ENCODE peak calls at places on chromosomes 12 and 14, in four cellular contexts. One of them, this sample, is unnamed.
A peak's percentile ranks its signal among the peaks of the same experiment; 100 is the strongest.

GRCh38 chr12:53499261-53500118 is at the start of gene MAP3K12:
- DNase-seq in HepG2: no peak
- DNase-seq in H1: no peak
- DNase-seq in A549: peak; percentile 72
- DNase-seq in this sample: peak; percentile 50

GRCh38 chr14:31363331-31364073 is 56.8 kb downstream of the HEATR5A start:
- DNase-seq in A549: no peak
- DNase-seq in H1: no peak
- DNase-seq in HepG2: no peak
- DNase-seq in this sample: no peak

GRCh38 chr12:121915841-121916321 is 2.5 kb upstream of the CFAP251 start:
- DNase-seq in HepG2: no peak
- DNase-seq in A549: no peak
- DNase-seq in H1: no peak
- DNase-seq in this sample: no peak

GRCh38 chr12:97940629-97941028 is 478.0 kb downstream of the RMST start:
- DNase-seq in A549: no peak
- DNase-seq in H1: no peak
- DNase-seq in HepG2: no peak
- DNase-seq in this sample: no peak

GRCh38 chr12:71693126-71693525 is 7.2 kb downstream of the TMEM19 start:
- DNase-seq in HepG2: no peak
- DNase-seq in A549: no peak
- DNase-seq in H1: no peak
- DNase-seq in this sample: no peak

GRCh38 chr12:114812858-114813761 is 129.1 kb upstream of the TBX3 start:
- DNase-seq in HepG2: peak; percentile 75
- DNase-seq in A549: peak; percentile 43
- DNase-seq in H1: no peak
- DNase-seq in this sample: no peak

GRCh38 chr12:10940389-10940788 is 1.3 kb upstream of the TAS2R14 start:
- DNase-seq in HepG2: peak; percentile 23
- DNase-seq in A549: peak; percentile 65
- DNase-seq in H1: no peak
- DNase-seq in this sample: no peak

GRCh38 chr12:61915420-61915819 is 344.8 kb upstream of the USP15 start:
- DNase-seq in A549: no peak
- DNase-seq in H1: no peak
- DNase-seq in HepG2: peak; percentile 9
- DNase-seq in this sample: no peak

GRCh38 chr12:106583578-106584103 is 837 bp downstream of the RFX4 start:
- DNase-seq in A549: peak; percentile 56
- DNase-seq in H1: no peak
- DNase-seq in HepG2: no peak
- DNase-seq in this sample: no peak

GRCh38 chr12:88931598-88931997 is 351.3 kb upstream of the KITLG start:
- DNase-seq in A549: no peak
- DNase-seq in H1: no peak
- DNase-seq in HepG2: peak; percentile 78
- DNase-seq in this sample: no peak

GRCh38 chr12:23368590-23368989 is 580.9 kb downstream of the SOX5 start:
- DNase-seq in A549: no peak
- DNase-seq in H1: no peak
- DNase-seq in HepG2: no peak
- DNase-seq in this sample: no peak

GRCh38 chr12:122227341-122227740 is 1.5 kb upstream of the DIABLO start:
- DNase-seq in HepG2: no peak
- DNase-seq in A549: no peak
- DNase-seq in H1: no peak
- DNase-seq in this sample: no peak

GRCh38 chr12:112913038-112913688 is 6.4 kb downstream of the OAS1 start:
- DNase-seq in A549: no peak
- DNase-seq in H1: no peak
- DNase-seq in HepG2: no peak
- DNase-seq in this sample: no peak

GRCh38 chr14:26191123-26191522 is 406.7 kb downstream of the NOVA1 start:
- DNase-seq in H1: no peak
- DNase-seq in A549: peak; percentile 8
- DNase-seq in HepG2: no peak
- DNase-seq in this sample: no peak

GRCh38 chr12:96195845-96196451 is 1.8 kb downstream of the ELK3 start:
- DNase-seq in H1: no peak
- DNase-seq in A549: peak; percentile 35
- DNase-seq in HepG2: no peak
- DNase-seq in this sample: peak; percentile 51

GRCh38 chr14:105350450-105351244 is 36.1 kb downstream of the PACS2 start:
- DNase-seq in A549: no peak
- DNase-seq in H1: no peak
- DNase-seq in HepG2: no peak
- DNase-seq in this sample: no peak

GRCh38 chr14:64220056-64220455 is 74.1 kb downstream of the ESR2 start:
- DNase-seq in A549: no peak
- DNase-seq in HepG2: no peak
- DNase-seq in H1: no peak
- DNase-seq in this sample: no peak

GRCh38 chr14:72332054-72332453 is 399.8 kb downstream of the RGS6 start:
- DNase-seq in HepG2: no peak
- DNase-seq in H1: no peak
- DNase-seq in A549: no peak
- DNase-seq in this sample: no peak

GRCh38 chr12:19382563-19382962 is 56.7 kb upstream of the AEBP2 start:
- DNase-seq in HepG2: no peak
- DNase-seq in H1: no peak
- DNase-seq in A549: no peak
- DNase-seq in this sample: no peak

GRCh38 chr12:48165089-48166031 is 8.0 kb upstream of the ASB8 start:
- DNase-seq in H1: no peak
- DNase-seq in A549: peak; percentile 75
- DNase-seq in HepG2: peak; percentile 44
- DNase-seq in this sample: peak; percentile 62

GRCh38 chr12:64373204-64373603 is 17.4 kb downstream of the C12orf56 start:
- DNase-seq in A549: peak; percentile 23
- DNase-seq in HepG2: no peak
- DNase-seq in H1: no peak
- DNase-seq in this sample: no peak

GRCh38 chr12:112419269-112420133 is 754 bp downstream of the PTPN11 start:
- DNase-seq in H1: no peak
- DNase-seq in A549: peak; percentile 79
- DNase-seq in HepG2: peak; percentile 59
- DNase-seq in this sample: no peak

GRCh38 chr14:87430810-87431209 is 562.2 kb downstream of the GALC start:
- DNase-seq in A549: peak; percentile 41
- DNase-seq in HepG2: peak; percentile 21
- DNase-seq in H1: no peak
- DNase-seq in this sample: no peak

GRCh38 chr14:84859116-84859515 is 670.8 kb upstream of the FLRT2 start:
- DNase-seq in H1: no peak
- DNase-seq in A549: no peak
- DNase-seq in HepG2: no peak
- DNase-seq in this sample: no peak

GRCh38 chr14:36256131-36256801 is 64.2 kb downstream of the MBIP start:
- DNase-seq in A549: no peak
- DNase-seq in H1: no peak
- DNase-seq in HepG2: no peak
- DNase-seq in this sample: no peak

GRCh38 chr14:104791425-104791824 is 4.1 kb downstream of the AKT1 start:
- DNase-seq in HepG2: no peak
- DNase-seq in H1: no peak
- DNase-seq in A549: no peak
- DNase-seq in this sample: no peak

GRCh38 chr12:46847001-46847400 is 21.2 kb upstream of the SLC38A4 start:
- DNase-seq in HepG2: no peak
- DNase-seq in A549: no peak
- DNase-seq in H1: no peak
- DNase-seq in this sample: no peak

GRCh38 chr12:92075425-92075891 is 70.2 kb downstream of the BTG1 start:
- DNase-seq in HepG2: no peak
- DNase-seq in H1: no peak
- DNase-seq in A549: no peak
- DNase-seq in this sample: no peak

GRCh38 chr12:127263621-127264020 is 1003.3 kb upstream of the TMEM132C start:
- DNase-seq in HepG2: no peak
- DNase-seq in H1: no peak
- DNase-seq in A549: no peak
- DNase-seq in this sample: no peak
- TF ChIP-seq RAD21 in HepG2: no peak
- TF ChIP-seq RAD21 in H1: no peak
- TF ChIP-seq RAD21 in A549: no peak
- TF ChIP-seq RAD21 in this sample: no peak

GRCh38 chr14:93970967-93971634 is 5.3 kb downstream of the ASB2 start:
- DNase-seq in H1: no peak
- DNase-seq in HepG2: no peak
- DNase-seq in A549: no peak
- DNase-seq in this sample: no peak
- TF ChIP-seq RNF2 in H1: no peak
- TF ChIP-seq RNF2 in HepG2: no peak
- TF ChIP-seq RNF2 in A549: no peak
- TF ChIP-seq RNF2 in this sample: no peak

GRCh38 chr12:84842406-84843013 is 70.1 kb downstream of the SLC6A15 start:
- DNase-seq in H1: no peak
- DNase-seq in HepG2: peak; percentile 16
- DNase-seq in A549: peak; percentile 51
- DNase-seq in this sample: peak; percentile 8
- TF ChIP-seq RAD21 in H1: peak; percentile 86
- TF ChIP-seq RAD21 in HepG2: no peak
- TF ChIP-seq RAD21 in A549: peak; percentile 73
- TF ChIP-seq RAD21 in this sample: peak; percentile 72

GRCh38 chr14:75234173-75234855 is 44.3 kb upstream of the FOS start:
- DNase-seq in H1: no peak
- DNase-seq in HepG2: peak; percentile 31
- DNase-seq in A549: peak; percentile 51
- DNase-seq in this sample: peak; percentile 72
- TF ChIP-seq RNF2 in H1: no peak
- TF ChIP-seq RNF2 in HepG2: no peak
- TF ChIP-seq RNF2 in A549: no peak
- TF ChIP-seq RNF2 in this sample: no peak

DNA sequence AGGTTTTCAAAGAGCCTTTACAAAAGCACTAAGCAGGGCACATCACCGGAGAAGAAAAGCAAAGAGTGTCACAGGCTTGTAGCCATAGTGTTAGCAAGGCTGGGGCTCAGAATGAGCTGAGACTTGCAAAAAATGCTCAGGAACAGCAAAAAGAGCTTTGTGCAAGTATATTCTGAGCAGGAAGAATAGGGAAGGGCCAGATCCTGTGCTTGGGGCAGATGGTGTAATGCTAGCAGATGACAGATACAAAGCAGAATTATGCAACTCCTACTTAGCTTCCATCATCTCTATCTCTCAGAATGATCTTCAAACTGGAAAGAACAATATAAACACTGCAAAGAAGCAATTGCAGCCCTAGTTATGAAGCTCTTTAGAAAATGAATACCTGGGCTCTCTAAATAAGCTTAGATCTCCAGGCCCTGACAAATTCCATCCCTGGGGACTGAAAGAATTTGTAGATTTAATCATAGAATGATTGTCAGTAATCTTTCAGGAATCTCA is 23.7 kb upstream of the PARP11 start:
- DNase-seq in A549: no peak
- DNase-seq in H1: no peak
- DNase-seq in HepG2: no peak
- DNase-seq in this sample: no peak
- TF ChIP-seq RAD21 in A549: no peak
- TF ChIP-seq RAD21 in H1: no peak
- TF ChIP-seq RAD21 in HepG2: no peak
- TF ChIP-seq RAD21 in this sample: no peak

GRCh38 chr14:91418387-91419043 is 895 bp upstream of the CCDC88C start:
- DNase-seq in A549: peak; percentile 68
- DNase-seq in H1: peak; percentile 39
- DNase-seq in HepG2: peak; percentile 38
- DNase-seq in this sample: peak; percentile 43
- TF ChIP-seq RNF2 in A549: peak; percentile 97
- TF ChIP-seq RNF2 in H1: no peak
- TF ChIP-seq RNF2 in HepG2: peak; percentile 39
- TF ChIP-seq RNF2 in this sample: no peak

DNA sequence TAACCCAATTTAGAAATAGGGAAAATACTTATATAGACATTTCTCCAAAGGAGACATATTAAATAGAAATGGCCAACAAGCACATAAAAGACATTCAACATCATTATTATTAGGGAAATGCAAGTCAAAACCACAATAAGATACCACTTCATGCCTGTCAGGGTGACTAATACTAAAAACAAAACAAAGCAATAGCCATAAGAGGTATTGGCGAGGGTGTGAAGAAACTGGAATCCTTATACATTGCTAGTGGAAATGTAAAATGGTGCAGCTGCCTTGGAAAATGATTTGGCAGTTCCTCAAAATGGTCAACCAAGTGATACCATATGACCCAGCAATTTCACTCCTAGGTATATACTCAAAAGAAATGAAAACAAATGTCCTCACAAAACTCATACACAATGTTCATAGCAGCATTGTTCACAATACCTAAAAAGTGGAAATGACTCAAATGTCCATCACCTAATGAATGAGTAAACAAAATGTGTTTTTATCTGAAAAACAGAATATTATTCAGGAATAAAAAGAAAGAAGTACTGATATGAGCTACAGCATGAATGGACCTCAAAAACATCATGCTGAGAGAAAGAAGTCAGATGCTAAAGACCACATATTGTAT is 26.9 kb downstream of the GPR135 start:
- DNase-seq in HepG2: no peak
- DNase-seq in A549: no peak
- DNase-seq in H1: no peak
- DNase-seq in this sample: no peak
- TF ChIP-seq RAD21 in HepG2: no peak
- TF ChIP-seq RAD21 in A549: no peak
- TF ChIP-seq RAD21 in H1: no peak
- TF ChIP-seq RAD21 in this sample: no peak